ENCODE peak calls at places on chromosomes 12 and 14, in four cellular contexts. H is spleen, U is ureter, T is erythroblast. F is an unnamed sample.
A peak's percentile ranks its signal among the peaks of the same experiment; 100 is the strongest.

GRCh38 chr12:109771746-109772621 is 58.4 kb downstream of the FAM222A start:
- DNase-seq in U (no peak), T (no peak), H (no peak), F (no peak)

GRCh38 chr12:52867152-52867551 is 18.4 kb upstream of the KRT78 start:
- DNase-seq in H (no peak), U (no peak), T (no peak), F (no peak)

GRCh38 chr14:59276235-59276634 is 87.8 kb downstream of the DAAM1 start:
- DNase-seq in H (no peak), T (peak; percentile 34), U (no peak), F (no peak)

GRCh38 chr12:60980558-60980957 is 1279.6 kb upstream of the USP15 start:
- DNase-seq in H (no peak), T (no peak), U (no peak), F (no peak)

GRCh38 chr12:106954462-106955376 is 988 bp upstream of the TMEM263 start:
- DNase-seq in T (peak; percentile 38), U (peak; percentile 53), H (peak; percentile 85), F (no peak)

GRCh38 chr12:102063066-102063465 is 1.3 kb upstream of the WASHC3 start:
- DNase-seq in T (peak; percentile 6), U (no peak), H (no peak), F (no peak)

GRCh38 chr14:100532916-100533630 is 54.1 kb downstream of the BEGAIN start:
- DNase-seq in H (peak; percentile 64), U (peak; percentile 49), T (no peak), F (no peak)

GRCh38 chr12:14283489-14284144 is 81.9 kb upstream of the ATF7IP start:
- DNase-seq in H (no peak), T (no peak), U (no peak), F (no peak)

GRCh38 chr12:34299802-34300193 is 277.5 kb downstream of the ALG10 start:
- DNase-seq in U (no peak), T (no peak), H (peak; percentile 16), F (no peak)

GRCh38 chr12:116609715-116610114 is 50.5 kb downstream of the MAP1LC3B2 start:
- DNase-seq in T (peak; percentile 57), U (no peak), H (no peak), F (no peak)

GRCh38 chr12:105775351-105775750 is 363.4 kb downstream of the NUAK1 start:
- DNase-seq in T (no peak), H (no peak), U (no peak), F (no peak)

GRCh38 chr14:22607291-22607690 is 9.2 kb downstream of the ABHD4 start:
- DNase-seq in T (no peak), U (no peak), H (no peak), F (no peak)

GRCh38 chr14:65318636-65319506 is 93.7 kb upstream of the FUT8 start:
- DNase-seq in U (no peak), T (no peak), H (no peak), F (no peak)

GRCh38 chr14:100072783-100073346 is 7.6 kb downstream of the EVL start:
- DNase-seq in T (peak; percentile 54), U (peak; percentile 75), H (peak; percentile 89), F (no peak)

GRCh38 chr14:94398536-94398935 is 10.1 kb upstream of the SERPINA1 start:
- DNase-seq in T (no peak), U (no peak), H (no peak), F (no peak)

GRCh38 chr12:114823701-114824100 is 139.7 kb upstream of the TBX3 start:
- DNase-seq in U (no peak), H (no peak), T (no peak), F (no peak)

GRCh38 chr12:94829552-94829951 is 173.9 kb downstream of the NDUFA12 start:
- DNase-seq in H (no peak), T (no peak), U (no peak), F (no peak)

GRCh38 chr12:57765003-57765697 is 1.7 kb downstream of the CYP27B1 start:
- DNase-seq in U (no peak), T (peak; percentile 61), H (peak; percentile 88), F (no peak)

GRCh38 chr12:25493682-25494081 is 59.4 kb downstream of the LMNTD1 start:
- DNase-seq in T (no peak), H (no peak), U (no peak), F (no peak)

GRCh38 chr12:110234197-110235154 is 46.6 kb upstream of the ATP2A2 start:
- DNase-seq in H (no peak), T (no peak), U (no peak), F (no peak)